ENCODE peak calls at places on chromosomes 1 and 21, in four cellular contexts. P is lower lobe of right lung, G is PC-3, W is tibial nerve. A is an unnamed sample. For H3K4me1, the result is how much of the 10 kb centered on the place peaks cover.

GRCh38 chr21:38979271-38980196 is 173.8 kb downstream of the ETS2 start:
- DNase-seq in W (no peak), G (peak), P (no peak), A (no peak)

GRCh38 chr1:159211331-159212136 is 6.9 kb downstream of the ACKR1 start:
- DNase-seq in P (no peak), G (peak), W (no peak), A (peak)

GRCh38 chr1:105337427-105337826 is 1587.7 kb downstream of the AMY1C start:
- DNase-seq in G (no peak), P (no peak), W (no peak), A (no peak)

GRCh38 chr21:34509151-34509550 is 2.9 kb downstream of the KCNE1 start:
- DNase-seq in G (peak), W (no peak), P (no peak), A (no peak)

GRCh38 chr1:41542196-41542955 is 57.9 kb upstream of the EDN2 start:
- DNase-seq in P (no peak), G (no peak), W (no peak), A (no peak)

GRCh38 chr1:225318706-225319575 is 108.9 kb downstream of the LBR start:
- DNase-seq in G (peak), P (no peak), W (no peak), A (no peak)

GRCh38 chr1:158177705-158178450 is 2.8 kb upstream of the CD1D start:
- DNase-seq in W (peak), G (peak), P (peak), A (peak)

GRCh38 chr1:65830306-65830705 is 37.6 kb downstream of the PDE4B start:
- DNase-seq in W (no peak), G (no peak), P (no peak), A (no peak)

GRCh38 chr1:26991310-26992116 is 2.0 kb upstream of the TRNP1 start:
- DNase-seq in G (peak), P (no peak), W (no peak), A (no peak)

GRCh38 chr21:46371204-46372013 is 47.5 kb downstream of the PCNT start:
- DNase-seq in G (no peak), P (no peak), W (no peak), A (peak)

GRCh38 chr1:155218854-155219591 is 10.5 kb downstream of the MTX1 start:
- DNase-seq in W (no peak), P (no peak), G (peak), A (no peak)

GRCh38 chr1:229714306-229714705 is 88.3 kb downstream of the URB2 start:
- DNase-seq in G (no peak), P (no peak), W (no peak), A (no peak)

GRCh38 chr1:174258148-174258550 is 98.8 kb downstream of the RABGAP1L start:
- DNase-seq in W (no peak), P (no peak), G (peak), A (no peak)

GRCh38 chr1:170857955-170858354 is 77.4 kb upstream of the MROH9 start:
- DNase-seq in G (no peak), P (no peak), W (no peak), A (no peak)

GRCh38 chr1:241603626-241604337 is 36.4 kb downstream of the CHML start:
- DNase-seq in G (peak), P (no peak), W (no peak), A (no peak)

GRCh38 chr1:16032388-16033100 is 10.7 kb downstream of the CLCNKA start:
- DNase-seq in P (peak), G (peak), W (peak), A (peak)

GRCh38 chr1:11342677-11343076 is 69.7 kb downstream of the UBIAD1 start:
- DNase-seq in P (no peak), W (no peak), G (no peak), A (no peak)

GRCh38 chr1:40785446-40785845 is 1.9 kb downstream of the KCNQ4 start:
- DNase-seq in W (no peak), G (no peak), P (no peak), A (peak)

GRCh38 chr1:212691561-212692071 is 8.0 kb downstream of the BATF3 start:
- DNase-seq in W (no peak), P (no peak), G (no peak), A (no peak)

GRCh38 chr1:89354210-89354609 is 9.6 kb upstream of the GBP6 start:
- DNase-seq in P (no peak), G (no peak), W (no peak), A (no peak)

GRCh38 chr1:40663324-40664166 is 1.9 kb downstream of the RIMS3 start:
- DNase-seq in P (no peak), G (no peak), W (no peak), A (no peak)

GRCh38 chr21:34726627-34727337 is 58.0 kb downstream of the CLIC6 start:
- DNase-seq in P (no peak), G (peak), W (no peak), A (no peak)

GRCh38 chr1:958823-959729 is at the start of gene NOC2L:
- DNase-seq in P (peak), W (peak), G (peak), A (peak)
- TF ChIP-seq CTCF in P (no peak), W (no peak), G (no peak), A (no peak)

GRCh38 chr1:43348343-43348808 is 10.4 kb upstream of the CDC20 start:
- DNase-seq in W (no peak), P (no peak), G (no peak), A (no peak)
- H3K27ac ChIP-seq in W (peak), P (peak), G (peak), A (peak)

GRCh38 chr21:45136500-45136899 is 62.1 kb downstream of the ADARB1 start:
- DNase-seq in W (no peak), P (no peak), G (no peak), A (no peak)
- H3K4me1 ChIP-seq in W (under half), P (under half), G (under half), A (under half)

GRCh38 chr1:106957795-106958194 is 98.7 kb upstream of the PRMT6 start:
- DNase-seq in W (no peak), G (peak), P (no peak), A (no peak)
- TF ChIP-seq CTCF in W (no peak), G (peak), P (no peak), A (no peak)

A was measured in psoas muscle.